ENCODE peak calls at places on chromosome 19, in six cellular contexts. G, A, C, P, Y and O are unnamed samples.

GRCh38 chr19:18401580-18402112 is 4.2 kb upstream of the LRRC25 start:
- DNase-seq in Y (no peak), G (no peak), P (no peak), A (no peak), C (no peak), O (no peak)

GRCh38 chr19:5838437-5839311 is 828 bp downstream of the FUT6 start:
- DNase-seq in Y (no peak), G (no peak), A (no peak), P (no peak), C (no peak), O (no peak)

GRCh38 chr19:2239771-2240770 is 3.4 kb downstream of the SF3A2 start:
- DNase-seq in C (no peak), Y (no peak), G (no peak), A (peak; percentile 14), P (no peak), O (no peak)

GRCh38 chr19:55000761-55001160 is 34.6 kb downstream of the NLRP2 start:
- DNase-seq in P (no peak), Y (no peak), C (no peak), A (no peak), G (no peak), O (no peak)

GRCh38 chr19:11451942-11452813 is 16.7 kb downstream of the PRKCSH start:
- DNase-seq in A (no peak), G (no peak), P (no peak), Y (no peak), C (no peak), O (no peak)

GRCh38 chr19:41219924-41220567 is 1.0 kb downstream of the AXL start:
- DNase-seq in A (no peak), G (no peak), C (no peak), P (no peak), Y (peak; percentile 26), O (no peak)

GRCh38 chr19:13160557-13160956 is 10.3 kb downstream of the IER2 start:
- DNase-seq in G (no peak), Y (no peak), P (no peak), A (no peak), C (no peak), O (no peak)

GRCh38 chr19:13799669-13800068 is 4.4 kb downstream of the ZSWIM4 start:
- DNase-seq in A (no peak), G (no peak), P (no peak), Y (no peak), C (no peak), O (no peak)

GRCh38 chr19:2546128-2547032 is 70.5 kb downstream of the GADD45B start:
- DNase-seq in P (no peak), C (no peak), G (no peak), Y (no peak), A (no peak), O (no peak)

GRCh38 chr19:1362385-1363257 is 21.1 kb upstream of the NDUFS7 start:
- DNase-seq in P (no peak), G (no peak), A (no peak), Y (no peak), C (no peak), O (no peak)

GRCh38 chr19:7738023-7738422 is 6.1 kb upstream of the CLEC4G start:
- DNase-seq in Y (no peak), G (no peak), A (no peak), C (no peak), P (peak; percentile 31), O (no peak)

GRCh38 chr19:12800873-12801465 is 631 bp downstream of the PRDX2 start:
- DNase-seq in C (no peak), Y (no peak), A (no peak), G (no peak), P (no peak), O (no peak)

GRCh38 chr19:2274185-2274711 is 7.7 kb downstream of the PEAK3 start:
- DNase-seq in Y (no peak), C (no peak), G (no peak), P (no peak), A (no peak), O (no peak)

GRCh38 chr19:6273701-6274601 is 5.8 kb downstream of the MLLT1 start:
- DNase-seq in Y (peak; percentile 68), G (no peak), A (no peak), P (no peak), C (no peak), O (peak; percentile 45)

GRCh38 chr19:16527971-16528521 is 14.2 kb downstream of the CHERP start:
- DNase-seq in A (no peak), G (no peak), P (no peak), Y (no peak), C (no peak), O (no peak)

GRCh38 chr19:17148130-17148529 is 67.0 kb upstream of the USE1 start:
- DNase-seq in C (no peak), P (no peak), Y (no peak), G (no peak), A (no peak), O (no peak)

GRCh38 chr19:43444531-43445340 is 20.7 kb downstream of the LYPD3 start:
- DNase-seq in C (no peak), Y (no peak), G (no peak), P (no peak), A (no peak), O (no peak)

GRCh38 chr19:38221421-38221820 is 2.6 kb downstream of the DPF1 start:
- DNase-seq in P (no peak), A (no peak), Y (no peak), C (no peak), G (no peak), O (no peak)

GRCh38 chr19:16316506-16316882 is 8.1 kb upstream of the KLF2 start:
- DNase-seq in A (no peak), C (no peak), G (no peak), P (no peak), Y (no peak), O (no peak)

GRCh38 chr19:51398096-51398704 is 7.8 kb upstream of the C19orf84 start:
- DNase-seq in G (no peak), C (no peak), A (no peak), Y (no peak), P (no peak), O (no peak)

GRCh38 chr19:5134683-5135082 is 165.8 kb downstream of the KDM4B start:
- DNase-seq in P (no peak), A (no peak), C (no peak), Y (no peak), G (no peak), O (no peak)

GRCh38 chr19:49442354-49442753 is 1.0 kb upstream of the SLC17A7 start:
- DNase-seq in Y (no peak), C (no peak), A (no peak), P (no peak), G (peak; percentile 76), O (peak; percentile 54)

GRCh38 chr19:46487178-46487801 is 8.4 kb downstream of the PNMA8B start:
- DNase-seq in Y (no peak), P (no peak), A (no peak), C (no peak), G (no peak), O (no peak)

GRCh38 chr19:17950310-17951150 is 16.4 kb upstream of the KCNN1 start:
- DNase-seq in Y (no peak), G (no peak), A (no peak), P (no peak), C (no peak), O (no peak)

GRCh38 chr19:50437862-50438449 is 5.3 kb downstream of the MYBPC2 start:
- DNase-seq in Y (no peak), A (no peak), P (no peak), C (no peak), G (no peak), O (no peak)

GRCh38 chr19:5904302-5905071 is at the start of gene VMAC:
- DNase-seq in P (peak; percentile 100), C (peak; percentile 100), Y (peak; percentile 100), G (peak; percentile 100), A (peak; percentile 100), O (peak; percentile 99)

GRCh38 chr19:21626924-21627697 is 121.7 kb downstream of the ZNF429 start:
- DNase-seq in Y (no peak), A (no peak), G (no peak), P (no peak), C (no peak), O (no peak)

GRCh38 chr19:6877766-6878165 is 9.6 kb upstream of the ADGRE1 start:
- DNase-seq in Y (no peak), A (no peak), C (no peak), G (no peak), P (no peak), O (no peak)

GRCh38 chr19:28701491-28701890 is 511.5 kb downstream of the UQCRFS1 start:
- DNase-seq in G (no peak), Y (no peak), P (no peak), C (no peak), A (peak; percentile 1), O (no peak)

GRCh38 chr19:597406-598315 is 8.0 kb downstream of the HCN2 start:
- DNase-seq in P (no peak), Y (no peak), C (no peak), A (no peak), G (no peak), O (no peak)

GRCh38 chr19:13087795-13088537 is 14.7 kb downstream of the LYL1 start:
- DNase-seq in P (no peak), C (no peak), Y (no peak), G (no peak), A (no peak), O (no peak)

GRCh38 chr19:39684283-39684682 is 20.0 kb upstream of the LGALS14 start:
- DNase-seq in P (no peak), C (no peak), Y (no peak), G (no peak), A (no peak), O (no peak)

GRCh38 chr19:38841787-38842438 is 7.9 kb downstream of the HNRNPL start:
- DNase-seq in P (no peak), A (no peak), G (no peak), Y (no peak), C (peak; percentile 31), O (no peak)

GRCh38 chr19:10227215-10227971 is 3.7 kb downstream of the S1PR2 start:
- DNase-seq in A (no peak), P (no peak), Y (no peak), G (no peak), C (no peak), O (no peak)

GRCh38 chr19:1172353-1173159 is 1.5 kb downstream of the SBNO2 start:
- DNase-seq in P (no peak), G (no peak), A (no peak), Y (no peak), C (no peak), O (no peak)

GRCh38 chr19:39499932-39500331 is 1.2 kb downstream of the DLL3 start:
- DNase-seq in Y (no peak), A (no peak), C (no peak), P (no peak), G (no peak), O (no peak)

GRCh38 chr19:44890366-44891015 is 563 bp upstream of the TOMM40 start:
- DNase-seq in Y (peak; percentile 100), P (peak; percentile 100), A (peak; percentile 99), G (peak; percentile 100), C (no peak), O (peak; percentile 100)

GRCh38 chr19:6519289-6519688 is 11.5 kb upstream of the TNFSF9 start:
- DNase-seq in P (no peak), A (no peak), Y (peak; percentile 51), G (no peak), C (no peak), O (no peak)

GRCh38 chr19:6412111-6412999 is 12.3 kb downstream of the KHSRP start:
- DNase-seq in A (no peak), P (no peak), G (peak; percentile 29), Y (no peak), C (no peak), O (no peak)